ENCODE peak calls at places on chromosomes 12 and 14, in five cellular contexts. X is RWPE1; G is SK-N-SH; F is CD8-positive, alpha-beta memory T cell; I is coronary artery. J is an unnamed sample.

GRCh38 chr12:32754101-32754500 is 1.6 kb downstream of the YARS2 start:
- DNase-seq in X (no peak), G (no peak), F (no peak), I (no peak), J (no peak)

GRCh38 chr12:44972746-44973421 is 78.0 kb downstream of the DBX2 start:
- DNase-seq in X (peak), G (peak), F (no peak), I (no peak), J (peak)

GRCh38 chr12:6090786-6091185 is 33.7 kb downstream of the VWF start:
- DNase-seq in X (no peak), G (no peak), F (no peak), I (no peak), J (no peak)

GRCh38 chr14:71290960-71291466 is 383.8 kb downstream of the PCNX1 start:
- DNase-seq in X (peak), G (no peak), F (no peak), I (no peak), J (no peak)

GRCh38 chr12:93441111-93441616 is 583 bp downstream of the UBE2N start:
- DNase-seq in X (peak), G (peak), F (peak), I (peak), J (peak)

GRCh38 chr12:122935318-122935717 is 30.9 kb downstream of the ABCB9 start:
- DNase-seq in X (no peak), G (no peak), F (no peak), I (no peak), J (peak)

GRCh38 chr12:26058308-26058707 is 66.5 kb downstream of the BHLHE41 start:
- DNase-seq in X (no peak), G (no peak), F (no peak), I (no peak), J (no peak)

GRCh38 chr14:38042356-38042755 is 165.3 kb upstream of the SSTR1 start:
- DNase-seq in X (no peak), G (no peak), F (no peak), I (no peak), J (peak)

GRCh38 chr12:28611115-28611435 is 420.8 kb downstream of the CCDC91 start:
- DNase-seq in X (peak), G (no peak), F (no peak), I (no peak), J (no peak)

GRCh38 chr12:20701106-20701505 is 6.0 kb downstream of the SLCO1C1 start:
- DNase-seq in X (no peak), G (no peak), F (no peak), I (no peak), J (no peak)

GRCh38 chr12:112325648-112326207 is 56.5 kb downstream of the HECTD4 start:
- DNase-seq in X (no peak), G (no peak), F (no peak), I (no peak), J (no peak)

GRCh38 chr12:105580841-105581352 is 250.4 kb downstream of the C12orf75 start:
- DNase-seq in X (no peak), G (no peak), F (no peak), I (no peak), J (no peak)

GRCh38 chr12:75792687-75793086 is 238.9 kb downstream of the PHLDA1 start:
- DNase-seq in X (no peak), G (no peak), F (no peak), I (no peak), J (no peak)

GRCh38 chr12:59084758-59085383 is 164.6 kb upstream of the LRIG3 start:
- DNase-seq in X (no peak), G (peak), F (no peak), I (no peak), J (peak)

GRCh38 chr14:72647782-72648181 is 246.1 kb downstream of the DPF3 start:
- DNase-seq in X (no peak), G (no peak), F (no peak), I (no peak), J (no peak)

GRCh38 chr12:92002195-92002649 is 143.4 kb downstream of the BTG1 start:
- DNase-seq in X (no peak), G (no peak), F (no peak), I (no peak), J (no peak)

GRCh38 chr14:89660183-89660582 is 243.2 kb upstream of the FOXN3 start:
- DNase-seq in X (no peak), G (peak), F (no peak), I (no peak), J (peak)

GRCh38 chr12:99444859-99445316 is 202.7 kb upstream of the GARIN6 start:
- DNase-seq in X (peak), G (no peak), F (no peak), I (no peak), J (no peak)

GRCh38 chr12:91133871-91134270 is 22.6 kb upstream of the LUM start:
- DNase-seq in X (no peak), G (no peak), F (no peak), I (no peak), J (no peak)

GRCh38 chr14:82313889-82314288 is 780.2 kb upstream of the SEL1L start:
- DNase-seq in X (no peak), G (no peak), F (no peak), I (no peak), J (peak)

GRCh38 chr12:108241961-108242360 is 97.2 kb downstream of the CMKLR1 start:
- DNase-seq in X (no peak), G (no peak), F (no peak), I (no peak), J (peak)

GRCh38 chr14:102927346-102927877 is 4.9 kb downstream of the AMN start:
- DNase-seq in X (peak), G (no peak), F (no peak), I (no peak), J (no peak)

GRCh38 chr12:80412343-80412953 is 31.6 kb upstream of the PTPRQ start:
- DNase-seq in X (peak), G (peak), F (no peak), I (no peak), J (peak)

GRCh38 chr12:46449161-46449715 is 76.7 kb upstream of the SLC38A2 start:
- DNase-seq in X (no peak), G (no peak), F (no peak), I (no peak), J (no peak)

GRCh38 chr12:16347391-16348298 is at the start of gene MGST1:
- DNase-seq in X (peak), G (peak), F (no peak), I (no peak), J (peak)

GRCh38 chr14:43411841-43412240 is 1095.2 kb downstream of the FSCB start:
- DNase-seq in X (no peak), G (no peak), F (no peak), I (no peak), J (no peak)

GRCh38 chr12:51793201-51793600 is 55.3 kb downstream of the FIGNL2 start:
- DNase-seq in X (no peak), G (no peak), F (no peak), I (no peak), J (no peak)

GRCh38 chr12:29750131-29750927 is 33.4 kb downstream of the TMTC1 start:
- DNase-seq in X (no peak), G (no peak), F (no peak), I (no peak), J (no peak)

GRCh38 chr12:121796855-121797751 is 3.6 kb upstream of the RHOF start:
- DNase-seq in X (no peak), G (peak), F (no peak), I (peak), J (peak)

GRCh38 chr12:52739963-52740362 is 36.6 kb upstream of the KRT77 start:
- DNase-seq in X (no peak), G (no peak), F (no peak), I (no peak), J (peak)

GRCh38 chr12:64665506-64665905 is 55.2 kb downstream of the RASSF3 start:
- DNase-seq in X (no peak), G (no peak), F (peak), I (no peak), J (no peak)

GRCh38 chr14:103296007-103296406 is 38.0 kb upstream of the EIF5 start:
- DNase-seq in X (no peak), G (no peak), F (no peak), I (no peak), J (no peak)

GRCh38 chr12:27604431-27604830 is 80.4 kb downstream of the PPFIBP1 start:
- DNase-seq in X (no peak), G (no peak), F (no peak), I (no peak), J (no peak)

GRCh38 chr14:104556256-104557021 is 23.1 kb upstream of the C14orf180 start:
- DNase-seq in X (no peak), G (no peak), F (peak), I (no peak), J (no peak)

GRCh38 chr14:40347675-40348074 is 915.4 kb upstream of the FBXO33 start:
- DNase-seq in X (no peak), G (no peak), F (no peak), I (no peak), J (no peak)

GRCh38 chr14:33271891-33272290 is 333.2 kb downstream of the NPAS3 start:
- DNase-seq in X (no peak), G (no peak), F (no peak), I (no peak), J (no peak)

GRCh38 chr12:123550700-123551099 is 17.2 kb upstream of the RILPL1 start:
- DNase-seq in X (no peak), G (no peak), F (no peak), I (no peak), J (no peak)

GRCh38 chr12:78489990-78490389 is 374.6 kb upstream of the SYT1 start:
- DNase-seq in X (no peak), G (no peak), F (no peak), I (no peak), J (peak)

GRCh38 chr12:54191126-54191525 is 2.3 kb upstream of the SMUG1 start:
- DNase-seq in X (no peak), G (no peak), F (no peak), I (no peak), J (no peak)

DNA sequence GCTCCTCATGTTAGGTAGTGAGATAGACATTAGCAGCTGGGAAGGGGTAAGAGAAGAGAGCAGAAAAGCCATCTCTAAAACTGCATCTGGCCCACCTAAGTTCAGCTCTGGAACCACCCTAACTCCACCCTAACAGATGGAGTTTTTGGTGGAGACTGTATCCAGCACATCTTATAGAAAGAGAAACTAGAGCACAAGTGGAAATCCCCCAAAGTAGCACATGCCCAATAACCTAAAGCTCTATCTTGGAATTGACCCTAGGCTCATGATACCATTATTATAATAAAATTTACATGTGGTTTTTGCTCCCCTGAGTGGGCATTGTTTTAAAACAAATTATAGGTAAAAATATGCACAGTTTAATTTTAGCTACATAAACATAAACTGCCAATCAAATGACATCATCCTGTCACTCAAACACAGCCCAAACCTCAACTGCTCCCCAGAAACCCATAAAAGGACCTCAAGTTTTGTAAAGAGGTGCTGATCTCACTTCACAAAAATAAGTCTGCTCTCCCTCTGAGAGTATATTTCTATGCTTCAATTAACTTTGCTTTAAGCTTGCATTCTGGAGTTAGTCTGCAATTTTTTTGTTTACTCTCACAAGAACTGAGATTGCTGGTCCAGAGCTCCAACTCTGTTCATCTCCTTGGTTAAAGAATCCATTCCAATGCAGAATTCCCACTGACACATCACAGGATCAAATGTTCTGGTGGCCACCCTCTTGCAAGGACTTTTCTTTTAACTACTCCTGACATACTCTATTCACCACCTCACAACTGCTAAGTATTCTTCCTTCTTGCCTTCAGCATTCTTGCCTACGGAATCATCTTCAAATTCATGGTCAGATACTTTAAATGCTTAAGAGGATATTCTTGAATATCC is 206.6 kb downstream of the PIK3C2G start:
- DNase-seq in X (no peak), G (no peak), F (no peak), I (no peak), J (no peak)
- H3K27ac ChIP-seq in X (no peak), G (no peak), F (no peak), I (no peak), J (no peak)

DNA sequence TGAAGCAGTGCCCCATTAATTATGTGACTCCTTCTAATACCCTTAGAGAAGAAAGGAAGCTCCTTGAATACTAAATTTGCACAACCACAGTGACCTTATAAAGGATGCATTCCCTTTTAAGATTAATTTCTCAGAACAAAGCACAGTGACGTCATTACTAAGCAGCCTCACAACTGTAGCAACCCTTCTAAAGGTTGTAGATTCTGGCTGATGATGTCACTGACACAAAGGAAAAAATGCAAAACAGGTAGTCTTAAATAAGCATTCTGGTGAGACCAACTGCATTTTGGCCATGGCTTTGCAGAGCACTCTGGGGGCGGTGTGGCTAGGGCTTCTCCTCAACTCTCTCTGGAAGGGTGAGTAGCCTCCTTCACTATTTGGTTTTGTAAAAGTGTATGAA is 38.4 kb upstream of the OR4E1 start:
- DNase-seq in X (no peak), G (no peak), F (no peak), I (no peak), J (no peak)
- H3K27ac ChIP-seq in X (no peak), G (no peak), F (peak), I (no peak), J (no peak)

GRCh38 chr14:100221419-100222218 is 17.3 kb upstream of the YY1 start:
- DNase-seq in X (no peak), G (no peak), F (peak), I (no peak), J (no peak)

GRCh38 chr14:100223332-100224171 is 15.4 kb upstream of the YY1 start:
- DNase-seq in X (no peak), G (no peak), F (no peak), I (no peak), J (no peak)

GRCh38 chr14:100224229-100224628 is 14.7 kb upstream of the YY1 start:
- DNase-seq in X (no peak), G (no peak), F (no peak), I (no peak), J (no peak)

GRCh38 chr14:100225169-100225568 is 13.8 kb upstream of the YY1 start:
- DNase-seq in X (no peak), G (no peak), F (no peak), I (no peak), J (no peak)

DNA sequence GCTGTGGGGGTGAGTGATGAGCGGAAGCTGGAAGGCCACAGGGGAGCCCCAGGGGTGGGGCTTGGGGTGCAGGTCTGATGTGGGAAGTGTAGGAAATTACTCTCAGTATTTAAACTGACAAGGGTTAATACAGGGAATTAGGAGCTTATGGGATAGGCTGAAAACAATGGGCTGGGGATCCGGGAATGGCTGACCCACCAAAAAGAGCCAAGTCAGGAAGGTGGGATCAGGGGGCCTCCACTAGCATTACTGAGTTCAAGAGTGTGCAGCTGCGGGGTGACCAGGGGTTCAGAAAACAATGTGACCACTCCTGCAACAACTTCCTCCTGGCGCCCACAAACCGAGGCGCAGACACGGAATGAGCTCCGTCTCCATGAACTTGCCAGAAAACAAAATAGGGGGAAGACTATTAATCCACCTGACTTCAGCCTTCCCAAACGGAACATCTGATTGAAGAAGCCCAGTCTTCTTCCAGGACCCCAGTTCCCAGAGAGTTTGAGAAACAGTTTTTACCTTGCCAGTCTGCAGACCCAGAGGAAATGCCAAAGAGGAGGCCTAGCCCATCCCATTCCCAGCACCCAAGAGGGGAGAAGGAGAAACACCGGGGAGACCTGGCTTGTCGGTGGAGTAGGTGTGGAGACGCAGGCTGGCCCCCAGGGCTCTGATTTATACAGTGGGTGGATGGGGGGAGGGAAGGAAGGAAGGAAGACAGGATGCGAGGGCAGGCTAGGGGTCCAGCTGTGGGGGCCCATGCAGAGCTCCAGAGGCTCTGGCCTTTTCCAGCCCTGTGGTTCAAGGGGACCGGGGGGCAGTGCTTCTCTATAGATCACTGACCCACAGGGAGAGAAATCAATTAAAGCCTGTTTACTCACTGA is 16.5 kb upstream of the YY1 start:
- DNase-seq in X (no peak), G (no peak), F (no peak), I (no peak), J (no peak)
- H3K27ac ChIP-seq in X (no peak), G (no peak), F (peak), I (peak), J (no peak)

DNA sequence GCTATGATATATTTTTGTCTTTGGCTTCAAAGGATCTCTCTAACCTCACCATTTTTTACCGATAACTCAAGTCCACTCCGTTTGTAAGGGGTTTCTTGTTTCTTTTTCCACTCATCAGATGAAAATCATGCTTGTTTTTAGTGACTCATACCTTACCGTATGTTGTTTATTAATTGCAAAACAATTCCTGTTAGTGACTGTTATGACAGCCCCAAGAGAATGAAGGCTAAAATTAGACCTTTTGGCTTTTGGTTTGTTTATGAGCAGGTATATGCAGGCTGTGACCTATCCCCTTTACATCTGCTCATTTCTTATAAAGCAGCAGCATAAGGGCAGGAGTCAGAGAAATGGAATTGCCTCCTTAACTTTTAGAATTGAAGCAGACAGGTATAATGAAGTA is 319.8 kb downstream of the CEP128 start:
- DNase-seq in X (peak), G (no peak), F (no peak), I (no peak), J (no peak)
- H3K27ac ChIP-seq in X (no peak), G (peak), F (no peak), I (no peak), J (no peak)